ENCODE peak calls at places on chromosomes 7 and 10, in nine cellular contexts. One of them, this sample, is unnamed. For H3K9me3 and H3K36me3, the result is how much of the 10 kb centered on the place peaks cover.

GRCh38 chr7:69765879-69766278 is 167.6 kb downstream of the AUTS2 start:
- DNase-seq in CD8-positive, alpha-beta memory T cell: no peak
- DNase-seq in tibial nerve: no peak
- DNase-seq in naive thymus-derived CD4-positive, alpha-beta T cell: no peak
- DNase-seq in cardiac muscle cell: no peak
- DNase-seq in CD8-positive, alpha-beta T cell: no peak
- DNase-seq in mucosa of descending colon: no peak
- DNase-seq in left ventricle myocardium inferior: no peak
- DNase-seq in small intestine: no peak
- DNase-seq in this sample: no peak

GRCh38 chr7:6273917-6274630 is 1.6 kb upstream of the CYTH3 start:
- DNase-seq in CD8-positive, alpha-beta memory T cell: no peak
- DNase-seq in tibial nerve: no peak
- DNase-seq in naive thymus-derived CD4-positive, alpha-beta T cell: no peak
- DNase-seq in cardiac muscle cell: no peak
- DNase-seq in CD8-positive, alpha-beta T cell: no peak
- DNase-seq in mucosa of descending colon: no peak
- DNase-seq in left ventricle myocardium inferior: no peak
- DNase-seq in small intestine: no peak
- DNase-seq in this sample: no peak

GRCh38 chr7:135184254-135184841 is 13.8 kb upstream of the CYREN start:
- DNase-seq in CD8-positive, alpha-beta memory T cell: no peak
- DNase-seq in tibial nerve: no peak
- DNase-seq in naive thymus-derived CD4-positive, alpha-beta T cell: no peak
- DNase-seq in cardiac muscle cell: no peak
- DNase-seq in CD8-positive, alpha-beta T cell: no peak
- DNase-seq in mucosa of descending colon: no peak
- DNase-seq in left ventricle myocardium inferior: no peak
- DNase-seq in small intestine: no peak
- DNase-seq in this sample: no peak

GRCh38 chr10:119892188-119893065 is at the start of gene SEC23IP:
- DNase-seq in CD8-positive, alpha-beta memory T cell: peak
- DNase-seq in tibial nerve: peak
- DNase-seq in naive thymus-derived CD4-positive, alpha-beta T cell: peak
- DNase-seq in cardiac muscle cell: peak
- DNase-seq in CD8-positive, alpha-beta T cell: peak
- DNase-seq in mucosa of descending colon: peak
- DNase-seq in left ventricle myocardium inferior: peak
- DNase-seq in small intestine: peak
- DNase-seq in this sample: peak

GRCh38 chr10:70661623-70662361 is 10.5 kb upstream of the ADAMTS14 start:
- DNase-seq in CD8-positive, alpha-beta memory T cell: no peak
- DNase-seq in tibial nerve: no peak
- DNase-seq in naive thymus-derived CD4-positive, alpha-beta T cell: no peak
- DNase-seq in cardiac muscle cell: no peak
- DNase-seq in CD8-positive, alpha-beta T cell: no peak
- DNase-seq in mucosa of descending colon: no peak
- DNase-seq in left ventricle myocardium inferior: no peak
- DNase-seq in small intestine: no peak
- DNase-seq in this sample: no peak

GRCh38 chr7:70736715-70737460 is 395.1 kb upstream of the GALNT17 start:
- DNase-seq in CD8-positive, alpha-beta memory T cell: no peak
- DNase-seq in tibial nerve: no peak
- DNase-seq in naive thymus-derived CD4-positive, alpha-beta T cell: no peak
- DNase-seq in cardiac muscle cell: no peak
- DNase-seq in CD8-positive, alpha-beta T cell: no peak
- DNase-seq in mucosa of descending colon: no peak
- DNase-seq in left ventricle myocardium inferior: no peak
- DNase-seq in small intestine: peak
- DNase-seq in this sample: no peak

GRCh38 chr10:11602919-11603523 is 8.4 kb downstream of the USP6NL start:
- DNase-seq in CD8-positive, alpha-beta memory T cell: no peak
- DNase-seq in tibial nerve: no peak
- DNase-seq in naive thymus-derived CD4-positive, alpha-beta T cell: no peak
- DNase-seq in cardiac muscle cell: no peak
- DNase-seq in CD8-positive, alpha-beta T cell: no peak
- DNase-seq in mucosa of descending colon: no peak
- DNase-seq in left ventricle myocardium inferior: no peak
- DNase-seq in small intestine: peak
- DNase-seq in this sample: no peak

GRCh38 chr7:76397409-76398183 is 11.9 kb downstream of the SSC4D start:
- DNase-seq in CD8-positive, alpha-beta memory T cell: peak
- DNase-seq in tibial nerve: peak
- DNase-seq in naive thymus-derived CD4-positive, alpha-beta T cell: peak
- DNase-seq in cardiac muscle cell: peak
- DNase-seq in CD8-positive, alpha-beta T cell: peak
- DNase-seq in mucosa of descending colon: peak
- DNase-seq in left ventricle myocardium inferior: peak
- DNase-seq in small intestine: peak
- DNase-seq in this sample: peak

GRCh38 chr7:134669845-134670373 is 23.3 kb downstream of the BPGM start:
- DNase-seq in CD8-positive, alpha-beta memory T cell: peak
- DNase-seq in tibial nerve: no peak
- DNase-seq in naive thymus-derived CD4-positive, alpha-beta T cell: peak
- DNase-seq in cardiac muscle cell: peak
- DNase-seq in CD8-positive, alpha-beta T cell: peak
- DNase-seq in mucosa of descending colon: peak
- DNase-seq in left ventricle myocardium inferior: no peak
- DNase-seq in small intestine: peak
- DNase-seq in this sample: no peak

GRCh38 chr7:146654048-146654447 is 537.4 kb downstream of the CNTNAP2 start:
- DNase-seq in CD8-positive, alpha-beta memory T cell: no peak
- DNase-seq in tibial nerve: no peak
- DNase-seq in naive thymus-derived CD4-positive, alpha-beta T cell: no peak
- DNase-seq in cardiac muscle cell: no peak
- DNase-seq in CD8-positive, alpha-beta T cell: no peak
- DNase-seq in mucosa of descending colon: no peak
- DNase-seq in left ventricle myocardium inferior: no peak
- DNase-seq in small intestine: no peak
- DNase-seq in this sample: no peak

GRCh38 chr10:80468002-80468401 is 13.9 kb downstream of the TSPAN14 start:
- DNase-seq in CD8-positive, alpha-beta memory T cell: peak
- DNase-seq in tibial nerve: peak
- DNase-seq in naive thymus-derived CD4-positive, alpha-beta T cell: peak
- DNase-seq in cardiac muscle cell: no peak
- DNase-seq in CD8-positive, alpha-beta T cell: peak
- DNase-seq in mucosa of descending colon: no peak
- DNase-seq in left ventricle myocardium inferior: peak
- DNase-seq in small intestine: peak
- DNase-seq in this sample: no peak

GRCh38 chr7:151795168-151795754 is 81.7 kb downstream of the PRKAG2 start:
- DNase-seq in CD8-positive, alpha-beta memory T cell: no peak
- DNase-seq in tibial nerve: no peak
- DNase-seq in naive thymus-derived CD4-positive, alpha-beta T cell: no peak
- DNase-seq in cardiac muscle cell: no peak
- DNase-seq in CD8-positive, alpha-beta T cell: no peak
- DNase-seq in mucosa of descending colon: no peak
- DNase-seq in left ventricle myocardium inferior: peak
- DNase-seq in small intestine: no peak
- DNase-seq in this sample: no peak

GRCh38 chr7:43761919-43762318 is 3.4 kb downstream of the BLVRA start:
- DNase-seq in CD8-positive, alpha-beta memory T cell: no peak
- DNase-seq in tibial nerve: no peak
- DNase-seq in naive thymus-derived CD4-positive, alpha-beta T cell: no peak
- DNase-seq in cardiac muscle cell: no peak
- DNase-seq in CD8-positive, alpha-beta T cell: no peak
- DNase-seq in mucosa of descending colon: no peak
- DNase-seq in left ventricle myocardium inferior: no peak
- DNase-seq in small intestine: no peak
- DNase-seq in this sample: no peak

GRCh38 chr7:44769381-44770209 is 20.9 kb downstream of the ZMIZ2 start:
- DNase-seq in CD8-positive, alpha-beta memory T cell: no peak
- DNase-seq in tibial nerve: no peak
- DNase-seq in naive thymus-derived CD4-positive, alpha-beta T cell: no peak
- DNase-seq in cardiac muscle cell: no peak
- DNase-seq in CD8-positive, alpha-beta T cell: no peak
- DNase-seq in mucosa of descending colon: no peak
- DNase-seq in left ventricle myocardium inferior: no peak
- DNase-seq in small intestine: peak
- DNase-seq in this sample: no peak

GRCh38 chr7:48426966-48427555 is 255.8 kb downstream of the ABCA13 start:
- DNase-seq in CD8-positive, alpha-beta memory T cell: no peak
- DNase-seq in tibial nerve: no peak
- DNase-seq in naive thymus-derived CD4-positive, alpha-beta T cell: no peak
- DNase-seq in cardiac muscle cell: no peak
- DNase-seq in CD8-positive, alpha-beta T cell: no peak
- DNase-seq in mucosa of descending colon: peak
- DNase-seq in left ventricle myocardium inferior: no peak
- DNase-seq in small intestine: no peak
- DNase-seq in this sample: no peak

GRCh38 chr7:136677456-136678365 is 190.7 kb upstream of the CHRM2 start:
- DNase-seq in CD8-positive, alpha-beta memory T cell: no peak
- DNase-seq in tibial nerve: no peak
- DNase-seq in naive thymus-derived CD4-positive, alpha-beta T cell: no peak
- DNase-seq in cardiac muscle cell: no peak
- DNase-seq in CD8-positive, alpha-beta T cell: no peak
- DNase-seq in mucosa of descending colon: no peak
- DNase-seq in left ventricle myocardium inferior: no peak
- DNase-seq in small intestine: no peak
- DNase-seq in this sample: no peak

GRCh38 chr10:84493951-84494848 is 165.8 kb downstream of the CCSER2 start:
- DNase-seq in CD8-positive, alpha-beta memory T cell: no peak
- DNase-seq in tibial nerve: no peak
- DNase-seq in naive thymus-derived CD4-positive, alpha-beta T cell: no peak
- DNase-seq in cardiac muscle cell: no peak
- DNase-seq in CD8-positive, alpha-beta T cell: no peak
- DNase-seq in mucosa of descending colon: no peak
- DNase-seq in left ventricle myocardium inferior: no peak
- DNase-seq in small intestine: no peak
- DNase-seq in this sample: no peak

GRCh38 chr7:116560021-116560970 is 35.5 kb downstream of the CAV1 start:
- DNase-seq in CD8-positive, alpha-beta memory T cell: no peak
- DNase-seq in tibial nerve: no peak
- DNase-seq in naive thymus-derived CD4-positive, alpha-beta T cell: no peak
- DNase-seq in cardiac muscle cell: peak
- DNase-seq in CD8-positive, alpha-beta T cell: no peak
- DNase-seq in mucosa of descending colon: no peak
- DNase-seq in left ventricle myocardium inferior: peak
- DNase-seq in small intestine: no peak
- DNase-seq in this sample: no peak

GRCh38 chr10:784759-785538 is 95.5 kb upstream of the DIP2C start:
- DNase-seq in CD8-positive, alpha-beta memory T cell: no peak
- DNase-seq in tibial nerve: no peak
- DNase-seq in naive thymus-derived CD4-positive, alpha-beta T cell: no peak
- DNase-seq in cardiac muscle cell: peak
- DNase-seq in CD8-positive, alpha-beta T cell: no peak
- DNase-seq in mucosa of descending colon: no peak
- DNase-seq in left ventricle myocardium inferior: peak
- DNase-seq in small intestine: peak
- DNase-seq in this sample: peak

GRCh38 chr7:37944737-37945054 is 24.3 kb downstream of the EPDR1 start:
- DNase-seq in CD8-positive, alpha-beta memory T cell: no peak
- DNase-seq in tibial nerve: no peak
- DNase-seq in naive thymus-derived CD4-positive, alpha-beta T cell: no peak
- DNase-seq in cardiac muscle cell: no peak
- DNase-seq in CD8-positive, alpha-beta T cell: no peak
- DNase-seq in mucosa of descending colon: no peak
- DNase-seq in left ventricle myocardium inferior: no peak
- DNase-seq in small intestine: no peak
- DNase-seq in this sample: no peak
- H3K9me3 ChIP-seq in CD8-positive, alpha-beta memory T cell: under half
- H3K9me3 ChIP-seq in tibial nerve: under half
- H3K9me3 ChIP-seq in naive thymus-derived CD4-positive, alpha-beta T cell: under half
- H3K9me3 ChIP-seq in cardiac muscle cell: under half
- H3K9me3 ChIP-seq in CD8-positive, alpha-beta T cell: under half
- H3K9me3 ChIP-seq in mucosa of descending colon: under half
- H3K9me3 ChIP-seq in left ventricle myocardium inferior: under half
- H3K9me3 ChIP-seq in small intestine: under half
- H3K9me3 ChIP-seq in this sample: under half

GRCh38 chr7:18228686-18229085 is 201.0 kb upstream of the PRPS1L1 start:
- DNase-seq in CD8-positive, alpha-beta memory T cell: no peak
- DNase-seq in tibial nerve: no peak
- DNase-seq in naive thymus-derived CD4-positive, alpha-beta T cell: no peak
- DNase-seq in cardiac muscle cell: no peak
- DNase-seq in CD8-positive, alpha-beta T cell: no peak
- DNase-seq in mucosa of descending colon: peak
- DNase-seq in left ventricle myocardium inferior: no peak
- DNase-seq in small intestine: peak
- DNase-seq in this sample: no peak
- H3K36me3 ChIP-seq in CD8-positive, alpha-beta memory T cell: under half
- H3K36me3 ChIP-seq in tibial nerve: under half
- H3K36me3 ChIP-seq in naive thymus-derived CD4-positive, alpha-beta T cell: under half
- H3K36me3 ChIP-seq in cardiac muscle cell: under half
- H3K36me3 ChIP-seq in CD8-positive, alpha-beta T cell: under half
- H3K36me3 ChIP-seq in mucosa of descending colon: under half
- H3K36me3 ChIP-seq in left ventricle myocardium inferior: under half
- H3K36me3 ChIP-seq in small intestine: under half
- H3K36me3 ChIP-seq in this sample: under half

DNA sequence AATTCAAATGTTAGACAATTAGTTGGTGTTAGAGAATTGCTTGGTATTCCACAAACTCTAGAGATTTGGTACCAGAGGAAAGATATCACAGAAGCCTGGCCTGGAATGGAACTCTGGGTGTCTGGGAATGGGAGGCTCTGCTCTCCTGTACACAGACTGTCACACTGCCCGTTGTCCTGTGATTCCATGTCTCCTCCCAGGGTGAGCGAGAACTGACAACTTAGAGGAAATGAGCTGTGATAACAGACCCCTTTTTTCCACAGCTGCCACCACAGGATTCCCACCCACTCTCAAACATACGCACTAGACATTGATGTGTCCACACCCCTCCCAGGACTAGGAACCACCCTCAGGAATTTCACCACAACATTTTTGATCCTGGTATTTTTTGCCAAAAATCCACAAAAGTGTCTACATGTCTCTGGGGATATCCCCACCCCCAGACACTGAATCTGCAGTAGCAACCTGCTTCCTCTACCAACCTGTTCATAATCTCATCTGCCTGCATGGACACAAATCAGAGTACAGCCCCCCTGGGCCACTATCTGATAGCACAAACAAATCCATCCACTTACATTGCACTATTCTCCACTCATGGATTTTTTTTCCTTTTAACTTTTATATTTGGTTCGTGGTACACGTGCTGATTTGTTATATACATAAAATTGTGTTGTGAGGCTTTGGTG is 4.7 kb downstream of the ZNF273 start:
- DNase-seq in CD8-positive, alpha-beta memory T cell: no peak
- DNase-seq in tibial nerve: no peak
- DNase-seq in naive thymus-derived CD4-positive, alpha-beta T cell: no peak
- DNase-seq in cardiac muscle cell: no peak
- DNase-seq in CD8-positive, alpha-beta T cell: no peak
- DNase-seq in mucosa of descending colon: no peak
- DNase-seq in left ventricle myocardium inferior: no peak
- DNase-seq in small intestine: no peak
- DNase-seq in this sample: no peak
- H3K9me3 ChIP-seq in CD8-positive, alpha-beta memory T cell: under half
- H3K9me3 ChIP-seq in tibial nerve: under half
- H3K9me3 ChIP-seq in naive thymus-derived CD4-positive, alpha-beta T cell: under half
- H3K9me3 ChIP-seq in cardiac muscle cell: under half
- H3K9me3 ChIP-seq in CD8-positive, alpha-beta T cell: under half
- H3K9me3 ChIP-seq in mucosa of descending colon: under half
- H3K9me3 ChIP-seq in left ventricle myocardium inferior: under half
- H3K9me3 ChIP-seq in small intestine: under half
- H3K9me3 ChIP-seq in this sample: under half

DNA sequence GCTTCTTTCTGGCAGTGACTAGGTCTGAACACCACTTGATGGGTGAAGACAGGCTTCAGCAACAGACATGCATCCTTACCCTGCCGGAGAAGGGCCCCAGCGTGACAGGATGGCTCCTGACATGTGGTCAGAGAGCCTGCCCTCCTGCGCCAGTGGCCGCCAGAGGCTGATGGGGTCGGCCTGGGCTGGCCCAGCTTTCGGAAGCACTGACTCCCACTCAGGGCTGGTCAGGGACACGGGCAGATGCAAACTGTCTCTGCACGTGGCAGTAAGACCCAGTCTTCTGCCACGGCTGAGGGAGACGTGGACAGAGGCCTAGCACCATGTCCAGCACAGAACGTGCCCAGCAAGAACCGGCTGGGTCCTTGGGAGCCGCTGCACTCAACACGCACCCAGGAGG is 10.2 kb downstream of the TUBGCP2 start:
- DNase-seq in CD8-positive, alpha-beta memory T cell: no peak
- DNase-seq in tibial nerve: no peak
- DNase-seq in naive thymus-derived CD4-positive, alpha-beta T cell: no peak
- DNase-seq in cardiac muscle cell: no peak
- DNase-seq in CD8-positive, alpha-beta T cell: no peak
- DNase-seq in mucosa of descending colon: no peak
- DNase-seq in left ventricle myocardium inferior: no peak
- DNase-seq in small intestine: no peak
- DNase-seq in this sample: no peak
- H3K36me3 ChIP-seq in CD8-positive, alpha-beta memory T cell: under half
- H3K36me3 ChIP-seq in tibial nerve: half or more
- H3K36me3 ChIP-seq in naive thymus-derived CD4-positive, alpha-beta T cell: half or more
- H3K36me3 ChIP-seq in cardiac muscle cell: half or more
- H3K36me3 ChIP-seq in CD8-positive, alpha-beta T cell: under half
- H3K36me3 ChIP-seq in mucosa of descending colon: under half
- H3K36me3 ChIP-seq in left ventricle myocardium inferior: half or more
- H3K36me3 ChIP-seq in small intestine: under half
- H3K36me3 ChIP-seq in this sample: half or more

This sample was measured in thoracic aorta.